ENCODE peak calls at places on chromosome 17, in seven cellular contexts. One of them, this sample, is unnamed.

GRCh38 chr17:27950995-27951394 is 57.8 kb upstream of the LYRM9 start:
- DNase-seq in kidney tubule cell: no peak
- DNase-seq in NCI-H1436: no peak
- DNase-seq in AG08395: no peak
- DNase-seq in effector memory CD4-positive, alpha-beta T cell: no peak
- DNase-seq in stimulated activated CD4-positive, alpha-beta T cell treated with anti-CD3 and anti-CD28 coated beads, TNF-alpha, amount 100 ng/mL, for 48 hours: no peak
- DNase-seq in activated CD8-positive, alpha-beta T cell treated with anti-CD3 and anti-CD28 coated beads, Interleukin-2, amount 10 ng/mL, durations not matched to agents 7 days and 5 days: no peak
- DNase-seq in this sample: no peak

GRCh38 chr17:77208217-77208808 is 67.5 kb downstream of the SEC14L1 start:
- DNase-seq in kidney tubule cell: no peak
- DNase-seq in NCI-H1436: no peak
- DNase-seq in AG08395: peak
- DNase-seq in effector memory CD4-positive, alpha-beta T cell: no peak
- DNase-seq in stimulated activated CD4-positive, alpha-beta T cell treated with anti-CD3 and anti-CD28 coated beads, TNF-alpha, amount 100 ng/mL, for 48 hours: no peak
- DNase-seq in activated CD8-positive, alpha-beta T cell treated with anti-CD3 and anti-CD28 coated beads, Interleukin-2, amount 10 ng/mL, durations not matched to agents 7 days and 5 days: no peak
- DNase-seq in this sample: peak

GRCh38 chr17:40515491-40516041 is 14.1 kb upstream of the TNS4 start:
- DNase-seq in kidney tubule cell: no peak
- DNase-seq in NCI-H1436: no peak
- DNase-seq in AG08395: no peak
- DNase-seq in effector memory CD4-positive, alpha-beta T cell: peak
- DNase-seq in stimulated activated CD4-positive, alpha-beta T cell treated with anti-CD3 and anti-CD28 coated beads, TNF-alpha, amount 100 ng/mL, for 48 hours: no peak
- DNase-seq in activated CD8-positive, alpha-beta T cell treated with anti-CD3 and anti-CD28 coated beads, Interleukin-2, amount 10 ng/mL, durations not matched to agents 7 days and 5 days: peak
- DNase-seq in this sample: no peak

GRCh38 chr17:31580331-31581021 is 189.0 kb downstream of the RAB11FIP4 start:
- DNase-seq in kidney tubule cell: peak
- DNase-seq in NCI-H1436: no peak
- DNase-seq in AG08395: peak
- DNase-seq in effector memory CD4-positive, alpha-beta T cell: no peak
- DNase-seq in stimulated activated CD4-positive, alpha-beta T cell treated with anti-CD3 and anti-CD28 coated beads, TNF-alpha, amount 100 ng/mL, for 48 hours: no peak
- DNase-seq in activated CD8-positive, alpha-beta T cell treated with anti-CD3 and anti-CD28 coated beads, Interleukin-2, amount 10 ng/mL, durations not matched to agents 7 days and 5 days: no peak
- DNase-seq in this sample: no peak

GRCh38 chr17:17682293-17682736 is 1.1 kb downstream of the RAI1 start:
- DNase-seq in kidney tubule cell: peak
- DNase-seq in NCI-H1436: no peak
- DNase-seq in AG08395: peak
- DNase-seq in effector memory CD4-positive, alpha-beta T cell: peak
- DNase-seq in stimulated activated CD4-positive, alpha-beta T cell treated with anti-CD3 and anti-CD28 coated beads, TNF-alpha, amount 100 ng/mL, for 48 hours: peak
- DNase-seq in activated CD8-positive, alpha-beta T cell treated with anti-CD3 and anti-CD28 coated beads, Interleukin-2, amount 10 ng/mL, durations not matched to agents 7 days and 5 days: peak
- DNase-seq in this sample: peak

GRCh38 chr17:42704495-42705494 is 22.5 kb downstream of the CNTNAP1 start:
- DNase-seq in kidney tubule cell: no peak
- DNase-seq in NCI-H1436: no peak
- DNase-seq in AG08395: no peak
- DNase-seq in effector memory CD4-positive, alpha-beta T cell: no peak
- DNase-seq in stimulated activated CD4-positive, alpha-beta T cell treated with anti-CD3 and anti-CD28 coated beads, TNF-alpha, amount 100 ng/mL, for 48 hours: peak
- DNase-seq in activated CD8-positive, alpha-beta T cell treated with anti-CD3 and anti-CD28 coated beads, Interleukin-2, amount 10 ng/mL, durations not matched to agents 7 days and 5 days: no peak
- DNase-seq in this sample: no peak

GRCh38 chr17:19727466-19728113 is 11.2 kb upstream of the SLC47A2 start:
- DNase-seq in kidney tubule cell: peak
- DNase-seq in NCI-H1436: no peak
- DNase-seq in AG08395: peak
- DNase-seq in effector memory CD4-positive, alpha-beta T cell: no peak
- DNase-seq in stimulated activated CD4-positive, alpha-beta T cell treated with anti-CD3 and anti-CD28 coated beads, TNF-alpha, amount 100 ng/mL, for 48 hours: no peak
- DNase-seq in activated CD8-positive, alpha-beta T cell treated with anti-CD3 and anti-CD28 coated beads, Interleukin-2, amount 10 ng/mL, durations not matched to agents 7 days and 5 days: no peak
- DNase-seq in this sample: no peak

GRCh38 chr17:19978206-19978802 is 676 bp upstream of the AKAP10 start:
- DNase-seq in kidney tubule cell: peak
- DNase-seq in NCI-H1436: no peak
- DNase-seq in AG08395: peak
- DNase-seq in effector memory CD4-positive, alpha-beta T cell: no peak
- DNase-seq in stimulated activated CD4-positive, alpha-beta T cell treated with anti-CD3 and anti-CD28 coated beads, TNF-alpha, amount 100 ng/mL, for 48 hours: peak
- DNase-seq in activated CD8-positive, alpha-beta T cell treated with anti-CD3 and anti-CD28 coated beads, Interleukin-2, amount 10 ng/mL, durations not matched to agents 7 days and 5 days: peak
- DNase-seq in this sample: no peak

GRCh38 chr17:15488557-15488956 is 21.1 kb upstream of the CDRT4 start:
- DNase-seq in kidney tubule cell: no peak
- DNase-seq in NCI-H1436: no peak
- DNase-seq in AG08395: no peak
- DNase-seq in effector memory CD4-positive, alpha-beta T cell: no peak
- DNase-seq in stimulated activated CD4-positive, alpha-beta T cell treated with anti-CD3 and anti-CD28 coated beads, TNF-alpha, amount 100 ng/mL, for 48 hours: no peak
- DNase-seq in activated CD8-positive, alpha-beta T cell treated with anti-CD3 and anti-CD28 coated beads, Interleukin-2, amount 10 ng/mL, durations not matched to agents 7 days and 5 days: no peak
- DNase-seq in this sample: no peak

GRCh38 chr17:29172589-29172988 is 7.6 kb downstream of the MYO18A start:
- DNase-seq in kidney tubule cell: no peak
- DNase-seq in NCI-H1436: no peak
- DNase-seq in AG08395: no peak
- DNase-seq in effector memory CD4-positive, alpha-beta T cell: no peak
- DNase-seq in stimulated activated CD4-positive, alpha-beta T cell treated with anti-CD3 and anti-CD28 coated beads, TNF-alpha, amount 100 ng/mL, for 48 hours: no peak
- DNase-seq in activated CD8-positive, alpha-beta T cell treated with anti-CD3 and anti-CD28 coated beads, Interleukin-2, amount 10 ng/mL, durations not matched to agents 7 days and 5 days: no peak
- DNase-seq in this sample: no peak

GRCh38 chr17:83091257-83092141 is 12.1 kb downstream of the METRNL start:
- DNase-seq in kidney tubule cell: peak
- DNase-seq in NCI-H1436: no peak
- DNase-seq in AG08395: no peak
- DNase-seq in effector memory CD4-positive, alpha-beta T cell: no peak
- DNase-seq in stimulated activated CD4-positive, alpha-beta T cell treated with anti-CD3 and anti-CD28 coated beads, TNF-alpha, amount 100 ng/mL, for 48 hours: no peak
- DNase-seq in activated CD8-positive, alpha-beta T cell treated with anti-CD3 and anti-CD28 coated beads, Interleukin-2, amount 10 ng/mL, durations not matched to agents 7 days and 5 days: no peak
- DNase-seq in this sample: no peak

GRCh38 chr17:62614142-62614541 is 13.3 kb upstream of the MRC2 start:
- DNase-seq in kidney tubule cell: peak
- DNase-seq in NCI-H1436: no peak
- DNase-seq in AG08395: peak
- DNase-seq in effector memory CD4-positive, alpha-beta T cell: no peak
- DNase-seq in stimulated activated CD4-positive, alpha-beta T cell treated with anti-CD3 and anti-CD28 coated beads, TNF-alpha, amount 100 ng/mL, for 48 hours: no peak
- DNase-seq in activated CD8-positive, alpha-beta T cell treated with anti-CD3 and anti-CD28 coated beads, Interleukin-2, amount 10 ng/mL, durations not matched to agents 7 days and 5 days: no peak
- DNase-seq in this sample: no peak

GRCh38 chr17:1298616-1299015 is 19.2 kb downstream of the TRARG1 start:
- DNase-seq in kidney tubule cell: peak
- DNase-seq in NCI-H1436: no peak
- DNase-seq in AG08395: peak
- DNase-seq in effector memory CD4-positive, alpha-beta T cell: no peak
- DNase-seq in stimulated activated CD4-positive, alpha-beta T cell treated with anti-CD3 and anti-CD28 coated beads, TNF-alpha, amount 100 ng/mL, for 48 hours: no peak
- DNase-seq in activated CD8-positive, alpha-beta T cell treated with anti-CD3 and anti-CD28 coated beads, Interleukin-2, amount 10 ng/mL, durations not matched to agents 7 days and 5 days: peak
- DNase-seq in this sample: peak

GRCh38 chr17:73914536-73915274 is 270.5 kb upstream of the SDK2 start:
- DNase-seq in kidney tubule cell: no peak
- DNase-seq in NCI-H1436: no peak
- DNase-seq in AG08395: no peak
- DNase-seq in effector memory CD4-positive, alpha-beta T cell: no peak
- DNase-seq in stimulated activated CD4-positive, alpha-beta T cell treated with anti-CD3 and anti-CD28 coated beads, TNF-alpha, amount 100 ng/mL, for 48 hours: no peak
- DNase-seq in activated CD8-positive, alpha-beta T cell treated with anti-CD3 and anti-CD28 coated beads, Interleukin-2, amount 10 ng/mL, durations not matched to agents 7 days and 5 days: no peak
- DNase-seq in this sample: no peak

GRCh38 chr17:69597898-69598692 is 183.6 kb downstream of the MAP2K6 start:
- DNase-seq in kidney tubule cell: peak
- DNase-seq in NCI-H1436: no peak
- DNase-seq in AG08395: peak
- DNase-seq in effector memory CD4-positive, alpha-beta T cell: no peak
- DNase-seq in stimulated activated CD4-positive, alpha-beta T cell treated with anti-CD3 and anti-CD28 coated beads, TNF-alpha, amount 100 ng/mL, for 48 hours: no peak
- DNase-seq in activated CD8-positive, alpha-beta T cell treated with anti-CD3 and anti-CD28 coated beads, Interleukin-2, amount 10 ng/mL, durations not matched to agents 7 days and 5 days: no peak
- DNase-seq in this sample: no peak

GRCh38 chr17:12431188-12431587 is 234.5 kb upstream of the MYOCD start:
- DNase-seq in kidney tubule cell: peak
- DNase-seq in NCI-H1436: no peak
- DNase-seq in AG08395: no peak
- DNase-seq in effector memory CD4-positive, alpha-beta T cell: no peak
- DNase-seq in stimulated activated CD4-positive, alpha-beta T cell treated with anti-CD3 and anti-CD28 coated beads, TNF-alpha, amount 100 ng/mL, for 48 hours: no peak
- DNase-seq in activated CD8-positive, alpha-beta T cell treated with anti-CD3 and anti-CD28 coated beads, Interleukin-2, amount 10 ng/mL, durations not matched to agents 7 days and 5 days: no peak
- DNase-seq in this sample: no peak

GRCh38 chr17:31008374-31009035 is 37.7 kb downstream of the RNF135 start:
- DNase-seq in kidney tubule cell: peak
- DNase-seq in NCI-H1436: no peak
- DNase-seq in AG08395: peak
- DNase-seq in effector memory CD4-positive, alpha-beta T cell: peak
- DNase-seq in stimulated activated CD4-positive, alpha-beta T cell treated with anti-CD3 and anti-CD28 coated beads, TNF-alpha, amount 100 ng/mL, for 48 hours: peak
- DNase-seq in activated CD8-positive, alpha-beta T cell treated with anti-CD3 and anti-CD28 coated beads, Interleukin-2, amount 10 ng/mL, durations not matched to agents 7 days and 5 days: peak
- DNase-seq in this sample: peak

GRCh38 chr17:33749171-33749570 is 456.1 kb upstream of the ASIC2 start:
- DNase-seq in kidney tubule cell: no peak
- DNase-seq in NCI-H1436: no peak
- DNase-seq in AG08395: no peak
- DNase-seq in effector memory CD4-positive, alpha-beta T cell: no peak
- DNase-seq in stimulated activated CD4-positive, alpha-beta T cell treated with anti-CD3 and anti-CD28 coated beads, TNF-alpha, amount 100 ng/mL, for 48 hours: no peak
- DNase-seq in activated CD8-positive, alpha-beta T cell treated with anti-CD3 and anti-CD28 coated beads, Interleukin-2, amount 10 ng/mL, durations not matched to agents 7 days and 5 days: no peak
- DNase-seq in this sample: no peak

This sample was measured in neural progenitor cell.